ENCODE peak calls at places on chromosomes 7 and 10, in ten cellular contexts. K, S, F, W, E, J, B, A, G and H are unnamed samples.

GRCh38 chr7:5408777-5409176 is 14.9 kb downstream of the TNRC18 start:
- DNase-seq in K (no peak), S (no peak), F (no peak), W (no peak), E (no peak), J (no peak), B (no peak), A (no peak), G (no peak), H (no peak)

GRCh38 chr7:98618786-98619185 is 1.7 kb downstream of the NPTX2 start:
- DNase-seq in K (no peak), S (no peak), F (no peak), W (peak; percentile 66), E (no peak), J (no peak), B (no peak), A (no peak), G (peak; percentile 56), H (no peak)

GRCh38 chr7:46972205-46972604 is 609.7 kb downstream of the TNS3 start:
- DNase-seq in K (no peak), S (no peak), F (no peak), W (no peak), E (peak; percentile 48), J (no peak), B (no peak), A (no peak), G (no peak), H (no peak)

GRCh38 chr7:109549461-109549860 is 979.8 kb downstream of the DNAJB9 start:
- DNase-seq in K (no peak), S (no peak), F (no peak), W (no peak), E (no peak), J (no peak), B (no peak), A (no peak), G (no peak), H (no peak)

GRCh38 chr10:123945506-123945905 is 53.9 kb upstream of the CPXM2 start:
- DNase-seq in K (no peak), S (no peak), F (no peak), W (no peak), E (no peak), J (no peak), B (peak; percentile 27), A (no peak), G (no peak), H (no peak)

GRCh38 chr10:12484945-12485805 is 135.8 kb downstream of the CAMK1D start:
- DNase-seq in K (no peak), S (no peak), F (no peak), W (peak; percentile 28), E (no peak), J (no peak), B (no peak), A (no peak), G (peak; percentile 62), H (no peak)

GRCh38 chr7:39132306-39132705 is 154.6 kb downstream of the POU6F2 start:
- DNase-seq in K (no peak), S (no peak), F (no peak), W (no peak), E (no peak), J (no peak), B (no peak), A (no peak), G (no peak), H (no peak)

GRCh38 chr10:11909618-11910017 is 86.5 kb downstream of the PROSER2 start:
- DNase-seq in K (no peak), S (no peak), F (no peak), W (no peak), E (no peak), J (no peak), B (no peak), A (no peak), G (no peak), H (no peak)

GRCh38 chr10:98299341-98299740 is 31.3 kb upstream of the LOXL4 start:
- DNase-seq in K (no peak), S (no peak), F (peak; percentile 70), W (no peak), E (no peak), J (no peak), B (no peak), A (no peak), G (no peak), H (no peak)
- H3K27ac ChIP-seq in K (no peak overlapping the region), S (no peak overlapping the region), F (no peak overlapping the region), W (no peak overlapping the region), E (no peak overlapping the region), J (no peak overlapping the region), B (no peak overlapping the region), A (no peak overlapping the region), G (no peak overlapping the region), H (no peak overlapping the region)

DNA sequence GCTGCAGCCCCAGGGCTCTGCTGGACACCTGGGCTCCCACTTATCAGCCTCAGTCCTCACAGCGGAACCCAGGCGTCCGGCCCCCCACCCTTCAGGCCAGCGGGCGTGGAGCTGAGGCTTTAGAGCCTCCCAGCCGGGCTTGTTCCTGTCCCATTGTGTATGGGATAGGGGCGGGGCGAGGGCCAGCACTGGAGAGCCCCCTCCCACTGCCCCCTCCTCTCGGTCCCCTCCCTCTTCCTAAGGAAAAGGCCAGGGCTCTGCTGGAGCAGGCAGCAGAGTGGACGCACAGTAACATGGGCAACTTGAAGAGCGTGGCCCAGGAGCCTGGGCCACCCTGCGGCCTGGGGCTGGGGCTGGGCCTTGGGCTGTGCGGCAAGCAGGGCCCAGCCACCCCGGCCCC is 2.7 kb downstream of the NOS3 start:
- DNase-seq in K (no peak), S (no peak), F (peak; percentile 90), W (peak; percentile 83), E (no peak), J (no peak), B (no peak), A (peak; percentile 71), G (no peak), H (no peak)
- H3K27ac ChIP-seq in K (peak overlapping the region; percentile 58), S (no peak overlapping the region), F (no peak overlapping the region), W (no peak overlapping the region), E (no peak overlapping the region), J (no peak overlapping the region), B (no peak overlapping the region), A (peak overlapping the region; percentile 61), G (no peak overlapping the region), H (no peak overlapping the region)

GRCh38 chr10:119409385-119409784 is 133.1 kb downstream of the RGS10 start:
- DNase-seq in K (no peak), S (no peak), F (no peak), W (no peak), E (no peak), J (no peak), B (no peak), A (no peak), G (no peak), H (no peak)

GRCh38 chr10:119409906-119410305 is 132.6 kb downstream of the RGS10 start:
- DNase-seq in K (peak; percentile 65), S (no peak), F (no peak), W (peak; percentile 79), E (no peak), J (no peak), B (no peak), A (peak; percentile 44), G (no peak), H (no peak)

GRCh38 chr10:119412244-119412750 is 130.2 kb downstream of the RGS10 start:
- DNase-seq in K (peak; percentile 90), S (no peak), F (no peak), W (peak; percentile 63), E (no peak), J (no peak), B (peak; percentile 14), A (peak; percentile 84), G (no peak), H (peak; percentile 16)

GRCh38 chr10:119408969-119409371 is 133.5 kb downstream of the RGS10 start:
- DNase-seq in K (no peak), S (no peak), F (no peak), W (no peak), E (no peak), J (no peak), B (no peak), A (peak; percentile 42), G (no peak), H (no peak)

DNA sequence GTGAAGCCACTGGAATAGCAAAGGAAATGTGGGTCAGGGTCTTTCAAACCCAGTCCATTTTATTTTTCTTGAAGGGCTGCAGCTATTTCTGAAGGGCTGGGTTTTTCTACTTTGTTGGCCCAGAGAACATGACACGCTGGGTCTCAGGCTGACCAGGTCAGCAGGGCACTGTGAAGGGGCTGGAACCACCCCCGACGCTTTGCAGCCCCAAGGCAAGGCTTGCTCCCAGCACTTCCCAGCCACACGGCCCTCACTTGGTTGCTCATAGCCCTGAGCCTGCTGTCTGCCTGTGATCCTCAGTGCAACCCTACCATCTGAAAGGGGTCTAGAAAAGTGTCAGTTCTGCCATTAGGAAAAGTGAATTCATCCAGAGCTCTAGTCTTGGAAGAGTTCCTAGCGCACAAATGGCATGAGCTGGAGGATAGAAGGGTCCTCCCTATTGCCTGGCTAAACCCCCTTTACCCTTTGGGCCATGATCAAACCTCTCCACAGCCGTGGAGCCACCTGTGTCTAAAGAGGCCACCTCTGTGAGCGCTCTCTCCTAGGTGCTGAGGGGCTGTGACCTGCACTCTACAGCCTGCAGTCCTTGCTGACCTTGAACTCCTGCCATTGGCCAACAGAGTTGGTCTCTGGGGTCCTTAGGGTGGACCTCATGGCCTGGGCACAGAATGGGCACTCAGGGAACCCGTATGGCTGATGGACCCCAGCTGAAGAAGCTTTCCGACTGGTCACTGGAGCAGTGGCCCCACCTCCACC is 132.0 kb downstream of the RGS10 start:
- DNase-seq in K (no peak), S (no peak), F (no peak), W (no peak), E (no peak), J (no peak), B (no peak), A (no peak), G (no peak), H (no peak)
- H3K27ac ChIP-seq in K (peak overlapping the region; percentile 69), S (no peak overlapping the region), F (no peak overlapping the region), W (peak overlapping the region; percentile 70), E (no peak overlapping the region), J (no peak overlapping the region), B (no peak overlapping the region), A (peak overlapping the region; percentile 70), G (no peak overlapping the region), H (no peak overlapping the region)

GRCh38 chr7:101998029-101998903 is 180.8 kb downstream of the CUX1 start:
- DNase-seq in K (no peak), S (no peak), F (no peak), W (no peak), E (no peak), J (no peak), B (no peak), A (no peak), G (no peak), H (no peak)

GRCh38 chr7:101995121-101995520 is 177.7 kb downstream of the CUX1 start:
- DNase-seq in K (no peak), S (no peak), F (no peak), W (no peak), E (no peak), J (no peak), B (no peak), A (no peak), G (no peak), H (no peak)

GRCh38 chr7:101996876-101997275 is 179.4 kb downstream of the CUX1 start:
- DNase-seq in K (no peak), S (no peak), F (no peak), W (no peak), E (no peak), J (no peak), B (no peak), A (no peak), G (no peak), H (no peak)

GRCh38 chr7:101998904-101999236 is 181.4 kb downstream of the CUX1 start:
- DNase-seq in K (no peak), S (no peak), F (peak; percentile 44), W (no peak), E (no peak), J (no peak), B (no peak), A (no peak), G (no peak), H (no peak)

DNA sequence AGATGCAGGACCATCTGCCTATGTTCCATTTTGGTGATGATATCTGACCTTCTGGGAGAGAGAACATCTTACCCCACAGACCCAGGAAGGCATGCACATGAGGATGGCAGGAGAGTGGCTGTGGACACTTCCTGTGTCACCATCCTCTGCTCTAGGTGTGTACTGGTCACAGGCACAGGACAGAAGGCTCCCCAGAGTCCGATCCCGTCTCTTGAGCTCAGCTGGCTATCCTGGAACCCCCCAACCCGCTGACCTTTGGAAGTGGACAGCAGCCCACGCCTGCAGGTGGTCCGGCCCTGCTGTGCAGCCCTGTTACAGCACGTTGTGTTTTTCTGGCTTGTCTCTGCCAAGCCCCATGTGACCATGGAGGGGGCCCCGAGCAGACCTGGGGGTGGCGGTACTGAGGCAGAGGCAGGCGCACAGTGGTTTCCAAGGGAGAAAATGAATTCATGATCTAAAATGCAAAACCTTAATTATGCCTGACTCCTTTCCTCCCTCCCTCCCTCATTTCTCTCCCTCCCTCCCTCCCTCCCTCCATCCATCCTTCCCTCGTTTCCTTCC is 178.8 kb downstream of the CUX1 start:
- DNase-seq in K (no peak), S (no peak), F (no peak), W (no peak), E (no peak), J (no peak), B (no peak), A (no peak), G (no peak), H (no peak)
- H3K27ac ChIP-seq in K (no peak overlapping the region), S (no peak overlapping the region), F (no peak overlapping the region), W (no peak overlapping the region), E (no peak overlapping the region), J (no peak overlapping the region), B (no peak overlapping the region), A (no peak overlapping the region), G (no peak overlapping the region), H (no peak overlapping the region)